ENCODE peak calls at places on chromosome 11, in seven cellular contexts. K is fibroblast of lung, H is aorta, O is Caco-2, Y is Karpas-422, J is SJSA1, L is IMR-90. I is an unnamed sample. For H3K36me3, the result is how much of the 10 kb centered on the place peaks cover.

GRCh38 chr11:26229270-26229669 is 102.7 kb upstream of the ANO3 start:
- DNase-seq in O (no peak), J (no peak), Y (no peak), L (peak), H (no peak), K (peak), I (no peak)

GRCh38 chr11:77107950-77108349 is 5.3 kb downstream of the OMP start:
- DNase-seq in L (peak), J (peak), O (no peak), Y (peak), H (peak), K (peak), I (peak)

GRCh38 chr11:36500315-36500721 is 9.8 kb downstream of the TRAF6 start:
- DNase-seq in Y (peak), O (no peak), J (peak), L (peak), K (peak), H (no peak), I (peak)

GRCh38 chr11:124674168-124674517 is 439 bp downstream of the SPA17 start:
- DNase-seq in H (no peak), O (no peak), K (peak), Y (no peak), L (no peak), J (no peak), I (no peak)

GRCh38 chr11:1675536-1676253 is 21.3 kb upstream of the KRTAP5-6 start:
- DNase-seq in O (no peak), Y (peak), J (no peak), K (no peak), H (no peak), L (no peak), I (no peak)

GRCh38 chr11:131973017-131973416 is 602.6 kb downstream of the NTM start:
- DNase-seq in K (no peak), O (no peak), H (no peak), J (no peak), Y (no peak), L (no peak), I (no peak)

GRCh38 chr11:57283231-57283990 is 41.3 kb downstream of the TNKS1BP1 start:
- DNase-seq in O (no peak), J (no peak), Y (no peak), L (no peak), K (no peak), H (no peak), I (no peak)

GRCh38 chr11:29318134-29318845 is 698.5 kb downstream of the KCNA4 start:
- DNase-seq in L (peak), J (no peak), H (no peak), Y (no peak), O (no peak), K (peak), I (peak)

GRCh38 chr11:36608491-36609199 is 10.6 kb upstream of the RAG2 start:
- DNase-seq in H (no peak), L (no peak), J (no peak), K (no peak), O (no peak), Y (no peak), I (no peak)

GRCh38 chr11:92227954-92228935 is 3.6 kb downstream of the FAT3 start:
- DNase-seq in L (no peak), K (peak), O (no peak), Y (no peak), J (no peak), H (no peak), I (no peak)

GRCh38 chr11:126808851-126809250 is 191.7 kb downstream of the KIRREL3 start:
- DNase-seq in H (no peak), J (no peak), O (no peak), K (peak), L (peak), Y (no peak), I (no peak)

GRCh38 chr11:134026655-134027343 is 42.1 kb upstream of the JAM3 start:
- DNase-seq in Y (no peak), L (no peak), J (no peak), H (peak), K (no peak), O (no peak), I (no peak)

GRCh38 chr11:64231536-64231935 is 1.2 kb downstream of the DNAJC4 start:
- DNase-seq in H (no peak), O (no peak), L (no peak), J (no peak), Y (no peak), K (no peak), I (no peak)

DNA sequence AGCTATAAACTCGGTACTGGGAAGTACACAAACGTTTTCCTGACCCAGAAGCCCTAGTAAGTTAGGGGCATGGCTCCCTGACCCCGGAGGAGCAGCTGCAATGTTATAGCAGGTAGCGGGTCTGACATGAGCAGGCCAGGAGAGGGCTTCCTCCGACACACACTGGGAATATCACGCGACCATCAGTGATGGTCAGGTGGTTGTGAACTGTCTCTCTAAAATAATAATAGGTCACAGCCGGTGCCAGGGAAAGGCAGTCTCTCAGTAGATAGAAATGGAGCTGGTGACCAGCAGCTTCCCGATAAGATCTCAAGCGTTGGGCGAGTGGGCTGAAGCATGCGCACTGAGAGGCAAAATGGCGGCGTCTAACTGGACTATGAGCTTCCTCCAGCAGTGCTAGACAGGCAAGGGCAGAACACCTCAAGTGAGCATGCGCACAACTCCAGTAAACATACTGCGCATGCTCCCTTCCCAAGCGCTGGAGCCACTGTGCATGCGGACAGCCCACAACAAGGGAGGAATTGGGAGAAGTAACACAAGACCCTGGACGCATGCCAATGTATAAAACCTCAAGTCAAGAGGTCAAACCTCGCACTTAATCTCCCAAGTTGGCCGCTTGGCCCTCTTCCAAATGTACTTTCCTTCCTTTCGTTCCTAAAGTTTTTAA is 22.3 kb upstream of the TESMIN start:
- DNase-seq in L (peak), J (no peak), H (no peak), Y (no peak), K (peak), O (no peak), I (no peak)
- H3K36me3 ChIP-seq in L (half or more), J (half or more), H (under half), Y (under half), K (under half), O (under half), I (half or more)

GRCh38 chr11:32103941-32104340 is 13.1 kb downstream of the RCN1 start:
- DNase-seq in H (no peak), K (no peak), Y (no peak), J (no peak), L (no peak), O (no peak), I (no peak)

GRCh38 chr11:32098142-32098903 is 7.4 kb downstream of the RCN1 start:
- DNase-seq in H (no peak), L (no peak), Y (no peak), J (no peak), O (no peak), K (no peak), I (no peak)

GRCh38 chr11:32099516-32099915 is 8.6 kb downstream of the RCN1 start:
- DNase-seq in H (no peak), L (no peak), Y (no peak), J (no peak), O (no peak), K (no peak), I (no peak)

GRCh38 chr11:32101791-32102190 is 10.9 kb downstream of the RCN1 start:
- DNase-seq in Y (no peak), K (no peak), H (no peak), J (no peak), O (no peak), L (no peak), I (no peak)

DNA sequence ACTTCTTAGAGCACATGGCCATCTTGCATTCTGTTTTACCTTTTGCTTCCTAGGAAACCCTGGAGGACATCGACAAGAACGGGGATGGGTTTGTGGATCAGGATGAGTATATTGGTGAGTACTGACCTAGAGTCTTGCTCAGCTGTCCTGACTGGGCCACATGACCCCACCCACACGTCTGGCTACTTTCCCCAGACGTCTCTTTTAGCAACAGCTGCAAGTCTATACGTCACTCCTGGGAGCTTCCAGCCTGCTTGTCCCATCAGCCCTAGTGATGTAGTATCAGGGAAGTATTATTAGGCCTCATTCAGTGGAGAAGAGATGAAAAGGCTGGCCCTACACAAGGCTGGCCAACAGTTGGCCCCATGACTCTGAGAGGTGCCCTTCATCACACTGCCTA is 9.6 kb downstream of the RCN1 start:
- DNase-seq in K (peak), H (no peak), J (no peak), O (no peak), Y (no peak), L (peak), I (no peak)
- H3K36me3 ChIP-seq in K (under half), H (under half), J (half or more), O (under half), Y (under half), L (half or more), I (under half)

GRCh38 chr11:73126804-73127480 is 15.2 kb downstream of the FCHSD2 start:
- DNase-seq in Y (no peak), K (no peak), L (no peak), O (no peak), J (no peak), H (no peak), I (no peak)
- H3K36me3 ChIP-seq in Y (half or more), K (under half), L (under half), O (under half), J (under half), H (under half), I (under half)

DNA sequence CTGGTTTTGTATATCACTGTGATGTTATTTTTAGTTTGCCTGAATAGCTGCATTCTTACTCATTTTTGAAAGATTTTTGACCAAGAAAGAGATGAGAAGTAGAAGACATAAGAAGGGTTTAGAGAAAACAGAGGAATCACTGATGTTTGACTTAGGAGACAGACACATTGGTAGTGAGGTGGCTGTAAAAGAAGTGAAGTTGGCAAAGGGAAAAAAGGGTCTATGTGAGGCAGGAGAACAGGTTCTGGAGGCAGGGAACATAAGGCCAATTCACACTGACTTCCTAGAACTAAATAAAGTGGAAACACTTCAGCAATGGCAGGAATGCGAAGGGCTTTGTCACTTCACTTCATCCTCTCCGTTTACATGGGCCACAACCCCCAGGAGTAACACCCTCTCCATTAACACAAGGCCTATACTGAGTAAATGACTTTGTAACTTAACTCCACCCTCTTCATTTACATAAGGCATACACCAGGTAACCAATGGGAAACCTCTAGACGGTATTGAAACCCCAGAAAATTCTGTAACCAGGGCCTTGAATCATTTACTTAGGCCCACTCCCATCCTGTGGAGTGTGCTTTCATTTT is 36.6 kb downstream of the CTSC start:
- DNase-seq in L (no peak), K (no peak), Y (no peak), J (no peak), H (no peak), O (peak), I (no peak)
- H3K36me3 ChIP-seq in L (under half), K (under half), Y (half or more), J (under half), H (under half), O (under half), I (under half)

GRCh38 chr11:3119141-3119821 is 45.8 kb downstream of the OSBPL5 start:
- DNase-seq in L (no peak), K (no peak), Y (no peak), O (no peak), J (no peak), H (peak), I (no peak)

GRCh38 chr11:3121931-3122774 is 43.0 kb downstream of the OSBPL5 start:
- DNase-seq in H (peak), J (no peak), Y (no peak), K (no peak), O (peak), L (no peak), I (no peak)

GRCh38 chr11:3122775-3123201 is 42.3 kb downstream of the OSBPL5 start:
- DNase-seq in J (no peak), K (no peak), Y (no peak), H (peak), L (no peak), O (peak), I (no peak)

GRCh38 chr11:3121416-3121815 is 43.7 kb downstream of the OSBPL5 start:
- DNase-seq in H (peak), K (no peak), L (no peak), O (no peak), Y (no peak), J (no peak), I (no peak)

DNA sequence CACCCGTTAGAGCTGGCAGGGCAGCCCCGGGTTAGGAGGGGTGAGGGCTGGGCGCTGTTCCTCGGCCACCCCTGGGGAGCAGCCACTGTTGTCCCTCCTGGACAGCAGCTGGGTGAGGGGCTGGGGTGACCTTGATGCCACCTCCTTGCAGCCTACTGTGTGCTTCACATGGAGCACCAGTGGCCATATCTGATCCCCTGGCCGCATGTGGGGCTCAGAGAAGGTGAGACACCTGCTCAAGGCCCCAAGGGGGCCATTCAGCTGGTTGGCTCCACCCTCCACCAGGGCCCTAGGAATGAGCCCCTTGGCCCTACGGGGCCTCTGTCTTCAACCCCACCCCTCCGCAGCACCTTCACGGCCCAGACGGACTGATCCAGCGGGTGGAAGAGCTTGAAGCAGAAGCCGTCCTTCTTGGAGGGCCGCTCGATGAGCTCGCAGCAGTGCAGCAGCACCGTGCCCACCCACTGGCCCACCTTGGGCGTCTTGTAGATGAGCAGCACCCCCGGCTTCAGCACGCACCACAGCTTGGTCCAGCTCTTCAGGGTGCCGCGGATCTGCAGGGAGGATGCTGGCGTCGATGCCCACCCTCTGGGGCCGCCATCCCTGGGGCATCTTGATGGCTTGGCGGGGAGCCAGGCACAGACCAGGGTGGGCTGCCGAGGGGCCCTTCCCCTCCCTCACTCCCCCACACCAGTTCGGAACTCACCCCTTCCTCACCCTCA is 44.9 kb downstream of the OSBPL5 start:
- DNase-seq in L (no peak), J (no peak), K (no peak), O (no peak), Y (no peak), H (peak), I (no peak)
- H3K36me3 ChIP-seq in L (under half), J (half or more), K (under half), O (under half), Y (under half), H (under half), I (under half)

GRCh38 chr11:66626382-66626781 is 10.0 kb downstream of the RBM14 start:
- DNase-seq in L (no peak), O (no peak), H (no peak), K (no peak), J (no peak), Y (no peak), I (no peak)
- H3K36me3 ChIP-seq in L (half or more), O (under half), H (under half), K (under half), J (half or more), Y (half or more), I (half or more)

DNA sequence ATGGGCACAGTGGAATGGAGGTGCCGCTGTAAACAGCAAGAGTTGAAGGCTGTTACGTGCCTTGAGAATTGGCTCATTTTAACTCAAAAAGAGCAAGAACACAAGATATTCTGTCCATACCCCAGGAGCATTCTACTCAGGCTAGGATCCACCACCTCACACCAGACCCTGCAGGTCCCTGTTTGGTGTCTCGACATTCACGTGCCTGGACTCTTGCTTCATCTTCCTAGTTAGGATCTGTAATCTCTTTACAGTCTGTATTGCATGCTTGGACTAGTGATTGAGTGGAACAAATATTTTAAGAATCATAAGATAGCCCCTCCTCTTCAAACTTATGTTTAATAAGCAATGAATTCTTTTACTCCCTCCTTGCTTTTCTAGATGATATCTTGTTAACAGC is 94.5 kb upstream of the GAL start:
- DNase-seq in L (no peak), K (no peak), H (no peak), J (no peak), Y (no peak), O (no peak), I (no peak)
- H3K36me3 ChIP-seq in L (under half), K (under half), H (under half), J (half or more), Y (under half), O (under half), I (half or more)

I was measured in MG63.